ENCODE peak calls at places on chromosomes 13 and 19, in seven cellular contexts. N is left colon, C is right lobe of liver, A is fibroblast of the conjunctiva, T is T-helper 17 cell, R is cardiac fibroblast, K is Peyer's patch. B is an unnamed sample.
A peak's percentile ranks its signal among the peaks of the same experiment; 100 is the strongest.

GRCh38 chr19:41753159-41753558 is 2.2 kb upstream of the CEACAM6 start:
- DNase-seq in N (no peak), C (peak; percentile 56), A (no peak), T (peak; percentile 75), R (peak; percentile 18), K (peak; percentile 58), B (peak; percentile 67)

GRCh38 chr13:52010890-52011689 is at the start of gene ATP7B:
- DNase-seq in N (peak; percentile 38), C (peak; percentile 53), A (no peak), T (peak; percentile 8), R (no peak), K (no peak), B (peak; percentile 47)

GRCh38 chr13:38223093-38223492 is 126.6 kb upstream of the UFM1 start:
- DNase-seq in N (no peak), C (no peak), A (peak; percentile 14), T (no peak), R (peak; percentile 59), K (no peak), B (peak; percentile 2)

GRCh38 chr13:57813641-57814040 is 182.1 kb downstream of the PCDH17 start:
- DNase-seq in N (no peak), C (no peak), A (no peak), T (no peak), R (no peak), K (no peak), B (no peak)

GRCh38 chr13:33691980-33692379 is 126.0 kb upstream of the RFC3 start:
- DNase-seq in N (no peak), C (no peak), A (no peak), T (no peak), R (no peak), K (no peak), B (no peak)

GRCh38 chr19:35038623-35039512 is 2.7 kb upstream of the HPN start:
- DNase-seq in N (no peak), C (no peak), A (no peak), T (no peak), R (no peak), K (no peak), B (peak; percentile 19)

GRCh38 chr19:34041922-34042521 is 130.3 kb upstream of the LSM14A start:
- DNase-seq in N (peak; percentile 38), C (peak; percentile 76), A (peak; percentile 1), T (peak; percentile 58), R (peak; percentile 38), K (peak; percentile 43), B (peak; percentile 35)

GRCh38 chr19:27776524-27776923 is 1436.4 kb downstream of the UQCRFS1 start:
- DNase-seq in N (no peak), C (no peak), A (no peak), T (no peak), R (no peak), K (no peak), B (no peak)

GRCh38 chr13:41196620-41197019 is 2.3 kb upstream of the KBTBD7 start:
- DNase-seq in N (no peak), C (no peak), A (no peak), T (no peak), R (peak; percentile 9), K (no peak), B (peak; percentile 65)

GRCh38 chr19:6373813-6374108 is 1.2 kb downstream of the ALKBH7 start:
- DNase-seq in N (no peak), C (no peak), A (no peak), T (no peak), R (no peak), K (no peak), B (peak; percentile 35)

GRCh38 chr13:94061316-94061715 is 418.2 kb downstream of the DCT start:
- DNase-seq in N (no peak), C (no peak), A (peak; percentile 5), T (no peak), R (peak; percentile 16), K (no peak), B (no peak)

GRCh38 chr13:98944336-98944735 is 33.5 kb downstream of the DOCK9 start:
- DNase-seq in N (no peak), C (no peak), A (peak; percentile 37), T (no peak), R (no peak), K (no peak), B (no peak)

GRCh38 chr13:26707122-26708006 is 53.2 kb downstream of the GPR12 start:
- DNase-seq in N (no peak), C (no peak), A (peak; percentile 12), T (no peak), R (peak; percentile 68), K (no peak), B (peak; percentile 63)

GRCh38 chr13:101210774-101211173 is 205.5 kb downstream of the NALCN start:
- DNase-seq in N (no peak), C (no peak), A (no peak), T (no peak), R (no peak), K (no peak), B (no peak)

GRCh38 chr13:99373436-99373835 is 66.2 kb upstream of the GPR183 start:
- DNase-seq in N (no peak), C (no peak), A (no peak), T (no peak), R (no peak), K (no peak), B (no peak)

GRCh38 chr13:104143760-104144406 is 1077.7 kb upstream of the SLC10A2 start:
- DNase-seq in N (no peak), C (no peak), A (no peak), T (no peak), R (no peak), K (no peak), B (no peak)

GRCh38 chr19:50413096-50413495 is 5.6 kb upstream of the SPIB start:
- DNase-seq in N (no peak), C (no peak), A (no peak), T (no peak), R (no peak), K (no peak), B (no peak)

GRCh38 chr13:80840313-80840976 is 499.5 kb upstream of the SPRY2 start:
- DNase-seq in N (no peak), C (no peak), A (peak; percentile 98), T (no peak), R (peak; percentile 85), K (no peak), B (no peak)

GRCh38 chr13:79295906-79296564 is 110.0 kb downstream of the RBM26 start:
- DNase-seq in N (no peak), C (no peak), A (no peak), T (no peak), R (no peak), K (no peak), B (no peak)

GRCh38 chr13:42893346-42893745 is 98.7 kb downstream of the EPSTI1 start:
- DNase-seq in N (no peak), C (no peak), A (no peak), T (no peak), R (peak; percentile 58), K (no peak), B (no peak)

GRCh38 chr19:53903055-53903680 is 5.9 kb upstream of the CACNG7 start:
- DNase-seq in N (no peak), C (no peak), A (no peak), T (no peak), R (peak; percentile 48), K (no peak), B (peak; percentile 29)

GRCh38 chr13:29802621-29803020 is 47.8 kb downstream of the UBL3 start:
- DNase-seq in N (no peak), C (no peak), A (no peak), T (no peak), R (peak; percentile 8), K (no peak), B (no peak)